ENCODE peak calls at places on chromosomes 12 and 14, in five cellular contexts. One of them, this sample, is unnamed.

GRCh38 chr12:66668311-66668710 is 10.6 kb downstream of the GRIP1 start:
- DNase-seq in CD8-positive, alpha-beta memory T cell: no peak
- DNase-seq in vagina: no peak
- DNase-seq in A549: no peak
- DNase-seq in astrocyte of the cerebellum: no peak
- DNase-seq in this sample: no peak

GRCh38 chr14:36835145-36835544 is 173.5 kb downstream of the PAX9 start:
- DNase-seq in CD8-positive, alpha-beta memory T cell: no peak
- DNase-seq in vagina: no peak
- DNase-seq in A549: no peak
- DNase-seq in astrocyte of the cerebellum: no peak
- DNase-seq in this sample: no peak

GRCh38 chr14:103552811-103553210 is 9.6 kb downstream of the BAG5 start:
- DNase-seq in CD8-positive, alpha-beta memory T cell: no peak
- DNase-seq in vagina: no peak
- DNase-seq in A549: no peak
- DNase-seq in astrocyte of the cerebellum: no peak
- DNase-seq in this sample: no peak

GRCh38 chr12:66065623-66066022 is 64.9 kb downstream of the LLPH start:
- DNase-seq in CD8-positive, alpha-beta memory T cell: no peak
- DNase-seq in vagina: no peak
- DNase-seq in A549: no peak
- DNase-seq in astrocyte of the cerebellum: peak; percentile 53
- DNase-seq in this sample: no peak

GRCh38 chr14:58501214-58501816 is 73.8 kb downstream of the KIAA0586 start:
- DNase-seq in CD8-positive, alpha-beta memory T cell: no peak
- DNase-seq in vagina: no peak
- DNase-seq in A549: peak; percentile 80
- DNase-seq in astrocyte of the cerebellum: peak; percentile 72
- DNase-seq in this sample: peak; percentile 72

GRCh38 chr14:96592591-96593388 is 90.6 kb downstream of the PAPOLA start:
- DNase-seq in CD8-positive, alpha-beta memory T cell: peak; percentile 43
- DNase-seq in vagina: no peak
- DNase-seq in A549: peak; percentile 45
- DNase-seq in astrocyte of the cerebellum: no peak
- DNase-seq in this sample: no peak

GRCh38 chr14:72619881-72620280 is 274.0 kb downstream of the DPF3 start:
- DNase-seq in CD8-positive, alpha-beta memory T cell: no peak
- DNase-seq in vagina: peak; percentile 49
- DNase-seq in A549: no peak
- DNase-seq in astrocyte of the cerebellum: no peak
- DNase-seq in this sample: no peak

GRCh38 chr12:38664661-38665269 is 240.6 kb downstream of the CPNE8 start:
- DNase-seq in CD8-positive, alpha-beta memory T cell: no peak
- DNase-seq in vagina: no peak
- DNase-seq in A549: peak; percentile 57
- DNase-seq in astrocyte of the cerebellum: no peak
- DNase-seq in this sample: no peak

GRCh38 chr12:109775172-109775881 is 57.9 kb downstream of the TRPV4 start:
- DNase-seq in CD8-positive, alpha-beta memory T cell: peak; percentile 68
- DNase-seq in vagina: no peak
- DNase-seq in A549: peak; percentile 70
- DNase-seq in astrocyte of the cerebellum: peak; percentile 19
- DNase-seq in this sample: peak; percentile 30

GRCh38 chr12:6766651-6767300 is 613 bp downstream of the PTMS start:
- DNase-seq in CD8-positive, alpha-beta memory T cell: peak; percentile 50
- DNase-seq in vagina: no peak
- DNase-seq in A549: peak; percentile 68
- DNase-seq in astrocyte of the cerebellum: no peak
- DNase-seq in this sample: no peak

GRCh38 chr12:124829008-124829707 is 34.5 kb downstream of the SCARB1 start:
- DNase-seq in CD8-positive, alpha-beta memory T cell: no peak
- DNase-seq in vagina: no peak
- DNase-seq in A549: peak; percentile 95
- DNase-seq in astrocyte of the cerebellum: peak; percentile 28
- DNase-seq in this sample: peak; percentile 36

GRCh38 chr12:62903151-62903550 is 31.8 kb downstream of the PPM1H start:
- DNase-seq in CD8-positive, alpha-beta memory T cell: no peak
- DNase-seq in vagina: no peak
- DNase-seq in A549: no peak
- DNase-seq in astrocyte of the cerebellum: no peak
- DNase-seq in this sample: no peak

GRCh38 chr12:18257251-18257650 is 4.1 kb upstream of the PIK3C2G start:
- DNase-seq in CD8-positive, alpha-beta memory T cell: no peak
- DNase-seq in vagina: no peak
- DNase-seq in A549: no peak
- DNase-seq in astrocyte of the cerebellum: no peak
- DNase-seq in this sample: no peak

GRCh38 chr12:52351196-52352059 is 15.9 kb downstream of the KRT85 start:
- DNase-seq in CD8-positive, alpha-beta memory T cell: peak; percentile 52
- DNase-seq in vagina: no peak
- DNase-seq in A549: no peak
- DNase-seq in astrocyte of the cerebellum: no peak
- DNase-seq in this sample: no peak

GRCh38 chr12:59040043-59040442 is 119.7 kb upstream of the LRIG3 start:
- DNase-seq in CD8-positive, alpha-beta memory T cell: no peak
- DNase-seq in vagina: no peak
- DNase-seq in A549: no peak
- DNase-seq in astrocyte of the cerebellum: no peak
- DNase-seq in this sample: no peak

GRCh38 chr14:73307261-73307660 is 70.0 kb downstream of the PAPLN start:
- DNase-seq in CD8-positive, alpha-beta memory T cell: no peak
- DNase-seq in vagina: no peak
- DNase-seq in A549: no peak
- DNase-seq in astrocyte of the cerebellum: no peak
- DNase-seq in this sample: no peak

GRCh38 chr14:32134448-32135070 is 57.5 kb downstream of the ARHGAP5 start:
- DNase-seq in CD8-positive, alpha-beta memory T cell: no peak
- DNase-seq in vagina: no peak
- DNase-seq in A549: peak; percentile 77
- DNase-seq in astrocyte of the cerebellum: peak; percentile 18
- DNase-seq in this sample: no peak

GRCh38 chr14:105087308-105087962 is 22.2 kb upstream of the GPR132 start:
- DNase-seq in CD8-positive, alpha-beta memory T cell: no peak
- DNase-seq in vagina: no peak
- DNase-seq in A549: peak; percentile 84
- DNase-seq in astrocyte of the cerebellum: no peak
- DNase-seq in this sample: no peak

GRCh38 chr12:9372202-9372601 is 164.0 kb upstream of the PZP start:
- DNase-seq in CD8-positive, alpha-beta memory T cell: no peak
- DNase-seq in vagina: no peak
- DNase-seq in A549: peak; percentile 30
- DNase-seq in astrocyte of the cerebellum: no peak
- DNase-seq in this sample: no peak

GRCh38 chr14:100780246-100780645 is 45.7 kb upstream of the MEG3 start:
- DNase-seq in CD8-positive, alpha-beta memory T cell: no peak
- DNase-seq in vagina: no peak
- DNase-seq in A549: no peak
- DNase-seq in astrocyte of the cerebellum: no peak
- DNase-seq in this sample: no peak

GRCh38 chr12:90183201-90183600 is 474.6 kb upstream of the ATP2B1 start:
- DNase-seq in CD8-positive, alpha-beta memory T cell: no peak
- DNase-seq in vagina: no peak
- DNase-seq in A549: no peak
- DNase-seq in astrocyte of the cerebellum: no peak
- DNase-seq in this sample: no peak

GRCh38 chr12:107349008-107349747 is 255.8 kb upstream of the CRY1 start:
- DNase-seq in CD8-positive, alpha-beta memory T cell: no peak
- DNase-seq in vagina: no peak
- DNase-seq in A549: peak; percentile 96
- DNase-seq in astrocyte of the cerebellum: peak; percentile 91
- DNase-seq in this sample: peak; percentile 71

GRCh38 chr14:97788364-97788763 is 991.2 kb downstream of the VRK1 start:
- DNase-seq in CD8-positive, alpha-beta memory T cell: no peak
- DNase-seq in vagina: no peak
- DNase-seq in A549: no peak
- DNase-seq in astrocyte of the cerebellum: no peak
- DNase-seq in this sample: no peak

GRCh38 chr14:82710257-82710841 is 1176.7 kb upstream of the SEL1L start:
- DNase-seq in CD8-positive, alpha-beta memory T cell: no peak
- DNase-seq in vagina: no peak
- DNase-seq in A549: peak; percentile 58
- DNase-seq in astrocyte of the cerebellum: peak; percentile 61
- DNase-seq in this sample: peak; percentile 11

GRCh38 chr12:103827800-103828440 is 13.1 kb downstream of the NT5DC3 start:
- DNase-seq in CD8-positive, alpha-beta memory T cell: no peak
- DNase-seq in vagina: no peak
- DNase-seq in A549: no peak
- DNase-seq in astrocyte of the cerebellum: no peak
- DNase-seq in this sample: no peak

GRCh38 chr14:95480887-95481226 is 35.6 kb downstream of the SYNE3 start:
- DNase-seq in CD8-positive, alpha-beta memory T cell: no peak
- DNase-seq in vagina: no peak
- DNase-seq in A549: no peak
- DNase-seq in astrocyte of the cerebellum: no peak
- DNase-seq in this sample: no peak

GRCh38 chr12:129332286-129332685 is 479.0 kb downstream of the GLT1D1 start:
- DNase-seq in CD8-positive, alpha-beta memory T cell: no peak
- DNase-seq in vagina: no peak
- DNase-seq in A549: no peak
- DNase-seq in astrocyte of the cerebellum: no peak
- DNase-seq in this sample: no peak

GRCh38 chr14:94028450-94028826 is 2.3 kb downstream of the OTUB2 start:
- DNase-seq in CD8-positive, alpha-beta memory T cell: no peak
- DNase-seq in vagina: no peak
- DNase-seq in A549: no peak
- DNase-seq in astrocyte of the cerebellum: peak; percentile 4
- DNase-seq in this sample: no peak

GRCh38 chr12:82635263-82635662 is 51.4 kb upstream of the TMTC2 start:
- DNase-seq in CD8-positive, alpha-beta memory T cell: no peak
- DNase-seq in vagina: no peak
- DNase-seq in A549: peak; percentile 9
- DNase-seq in astrocyte of the cerebellum: no peak
- DNase-seq in this sample: no peak

GRCh38 chr12:114744696-114745095 is 60.7 kb upstream of the TBX3 start:
- DNase-seq in CD8-positive, alpha-beta memory T cell: no peak
- DNase-seq in vagina: no peak
- DNase-seq in A549: no peak
- DNase-seq in astrocyte of the cerebellum: no peak
- DNase-seq in this sample: peak; percentile 84

GRCh38 chr12:54373619-54374554 is 9.6 kb upstream of the GPR84 start:
- DNase-seq in CD8-positive, alpha-beta memory T cell: no peak
- DNase-seq in vagina: no peak
- DNase-seq in A549: peak; percentile 62
- DNase-seq in astrocyte of the cerebellum: no peak
- DNase-seq in this sample: no peak
- H3K4me3 ChIP-seq in CD8-positive, alpha-beta memory T cell: no peak overlapping the region
- H3K4me3 ChIP-seq in vagina: no peak overlapping the region
- H3K4me3 ChIP-seq in A549: no peak overlapping the region
- H3K4me3 ChIP-seq in astrocyte of the cerebellum: no peak overlapping the region
- H3K4me3 ChIP-seq in this sample: no peak overlapping the region

GRCh38 chr14:24138396-24139271 is 2.6 kb downstream of the PSME1 start:
- DNase-seq in CD8-positive, alpha-beta memory T cell: no peak
- DNase-seq in vagina: no peak
- DNase-seq in A549: no peak
- DNase-seq in astrocyte of the cerebellum: no peak
- DNase-seq in this sample: no peak
- H3K4me3 ChIP-seq in CD8-positive, alpha-beta memory T cell: no peak overlapping the region
- H3K4me3 ChIP-seq in vagina: no peak overlapping the region
- H3K4me3 ChIP-seq in A549: no peak overlapping the region
- H3K4me3 ChIP-seq in astrocyte of the cerebellum: no peak overlapping the region
- H3K4me3 ChIP-seq in this sample: no peak overlapping the region

DNA sequence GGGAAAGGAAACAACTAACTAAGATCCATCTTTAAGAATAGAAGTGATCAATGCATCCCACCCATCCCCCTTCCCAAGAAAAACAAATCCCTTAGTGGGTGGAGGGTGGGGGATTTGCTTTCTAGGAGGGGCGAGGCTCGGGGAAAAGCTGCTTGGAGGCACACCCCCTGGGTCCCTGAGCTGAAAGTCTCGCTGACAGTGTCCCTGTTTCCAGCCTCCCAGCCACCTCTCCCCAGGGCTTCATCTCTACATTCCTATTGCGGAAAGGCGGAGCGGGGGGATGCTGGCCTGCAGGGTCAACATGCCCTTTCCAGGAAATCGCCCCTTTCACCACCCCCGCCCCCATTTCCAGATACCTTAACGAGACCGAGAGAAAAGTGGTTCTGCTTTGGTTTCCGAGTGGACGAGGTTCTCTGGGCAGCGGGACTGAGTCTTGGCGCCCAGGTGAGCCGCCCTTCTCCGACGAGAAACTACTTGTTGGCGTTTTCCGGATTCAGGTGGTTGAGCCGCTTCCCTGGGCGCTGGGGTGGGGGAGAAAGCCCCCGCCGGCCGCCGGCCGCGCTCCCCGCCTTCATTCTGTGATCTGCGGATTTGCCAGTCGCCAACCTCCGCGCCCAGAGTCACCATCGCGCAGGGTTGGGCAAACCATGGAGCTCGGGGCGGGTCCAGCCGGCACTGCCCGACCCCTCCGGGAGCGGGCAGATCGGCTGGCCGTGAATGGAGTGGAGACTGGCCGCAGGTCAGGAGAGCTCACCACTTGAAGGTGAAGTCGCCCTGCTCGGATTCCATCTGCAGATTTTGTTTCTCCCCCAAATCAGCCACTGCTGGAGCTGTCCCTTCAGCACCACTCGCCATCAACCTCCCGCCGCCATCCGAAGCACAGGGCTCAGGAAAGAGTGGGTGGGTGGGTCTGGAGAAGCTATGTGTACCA is 523 bp downstream of the KCNC2 start:
- DNase-seq in CD8-positive, alpha-beta memory T cell: no peak
- DNase-seq in vagina: no peak
- DNase-seq in A549: peak; percentile 9
- DNase-seq in astrocyte of the cerebellum: peak; percentile 26
- DNase-seq in this sample: peak; percentile 1
- H3K4me3 ChIP-seq in CD8-positive, alpha-beta memory T cell: no peak overlapping the region
- H3K4me3 ChIP-seq in vagina: no peak overlapping the region
- H3K4me3 ChIP-seq in A549: no peak overlapping the region
- H3K4me3 ChIP-seq in astrocyte of the cerebellum: peak overlapping the region; percentile 27
- H3K4me3 ChIP-seq in this sample: no peak overlapping the region

GRCh38 chr12:88225776-88226175 is 83.7 kb downstream of the TMTC3 start:
- DNase-seq in CD8-positive, alpha-beta memory T cell: no peak
- DNase-seq in vagina: no peak
- DNase-seq in A549: no peak
- DNase-seq in astrocyte of the cerebellum: no peak
- DNase-seq in this sample: no peak

GRCh38 chr12:88227263-88227662 is 85.2 kb downstream of the TMTC3 start:
- DNase-seq in CD8-positive, alpha-beta memory T cell: no peak
- DNase-seq in vagina: no peak
- DNase-seq in A549: no peak
- DNase-seq in astrocyte of the cerebellum: no peak
- DNase-seq in this sample: no peak

GRCh38 chr12:88227871-88228270 is 85.8 kb downstream of the TMTC3 start:
- DNase-seq in CD8-positive, alpha-beta memory T cell: no peak
- DNase-seq in vagina: no peak
- DNase-seq in A549: no peak
- DNase-seq in astrocyte of the cerebellum: no peak
- DNase-seq in this sample: no peak

GRCh38 chr12:88223519-88223918 is 81.4 kb downstream of the TMTC3 start:
- DNase-seq in CD8-positive, alpha-beta memory T cell: no peak
- DNase-seq in vagina: no peak
- DNase-seq in A549: no peak
- DNase-seq in astrocyte of the cerebellum: no peak
- DNase-seq in this sample: no peak

DNA sequence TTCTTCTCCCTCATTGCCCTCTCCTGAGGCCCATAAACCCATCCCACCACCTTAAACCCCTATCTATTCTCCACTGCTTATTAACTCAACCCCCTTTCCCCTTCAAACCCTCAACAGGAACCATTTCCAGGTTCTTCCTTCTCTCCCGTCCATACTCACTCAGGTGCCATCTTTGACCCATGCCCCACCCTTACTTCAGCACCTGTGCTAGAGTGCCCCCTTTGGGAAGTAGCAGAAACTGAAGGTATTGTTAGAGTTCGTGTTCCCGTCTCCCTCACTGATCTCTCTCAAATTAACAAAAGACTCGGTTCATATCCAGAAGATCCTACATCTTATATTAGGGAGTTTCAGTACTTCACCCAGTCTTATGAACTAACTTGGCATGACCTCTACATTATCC is 86.6 kb downstream of the TMTC3 start:
- DNase-seq in CD8-positive, alpha-beta memory T cell: no peak
- DNase-seq in vagina: no peak
- DNase-seq in A549: no peak
- DNase-seq in astrocyte of the cerebellum: no peak
- DNase-seq in this sample: no peak
- H3K4me3 ChIP-seq in CD8-positive, alpha-beta memory T cell: no peak overlapping the region
- H3K4me3 ChIP-seq in vagina: no peak overlapping the region
- H3K4me3 ChIP-seq in A549: no peak overlapping the region
- H3K4me3 ChIP-seq in astrocyte of the cerebellum: no peak overlapping the region
- H3K4me3 ChIP-seq in this sample: no peak overlapping the region

This sample was measured in AG04450.